ENCODE peak calls at places on chromosomes 7 and 10, in five cellular contexts. N, Q, H, W and J are unnamed samples.

GRCh38 chr10:75911426-75911825 is 480.0 kb downstream of the LRMDA start:
- DNase-seq in N (no peak), Q (no peak), H (peak), W (no peak), J (no peak)

GRCh38 chr10:125203186-125203800 is 42.9 kb upstream of the CTBP2 start:
- DNase-seq in H (no peak), N (no peak), Q (no peak), W (no peak), J (no peak)

GRCh38 chr7:55964802-55965470 is 551 bp downstream of the NIPSNAP2 start:
- DNase-seq in Q (peak), W (peak), H (peak), N (peak), J (peak)

GRCh38 chr10:4586756-4587155 is 239.3 kb upstream of the AKR1E2 start:
- DNase-seq in Q (no peak), H (no peak), N (no peak), W (no peak), J (no peak)

GRCh38 chr10:43793714-43794113 is 145.0 kb upstream of the ZNF32 start:
- DNase-seq in N (no peak), W (no peak), Q (no peak), H (no peak), J (no peak)

GRCh38 chr10:59073456-59074053 is 102.9 kb upstream of the PHYHIPL start:
- DNase-seq in N (no peak), W (no peak), Q (no peak), H (no peak), J (no peak)

GRCh38 chr10:19453967-19454366 is 362.3 kb upstream of the PLXDC2 start:
- DNase-seq in W (no peak), H (no peak), Q (no peak), N (no peak), J (no peak)

GRCh38 chr10:5840314-5841307 is 27.4 kb upstream of the GDI2 start:
- DNase-seq in N (peak), H (no peak), Q (no peak), W (no peak), J (no peak)

GRCh38 chr10:23452010-23452655 is 13.3 kb downstream of the OTUD1 start:
- DNase-seq in N (no peak), H (no peak), W (no peak), Q (no peak), J (no peak)

GRCh38 chr7:142801601-142802295 is 31.0 kb downstream of the PRSS2 start:
- DNase-seq in W (peak), N (no peak), H (no peak), Q (no peak), J (peak)

GRCh38 chr10:13857465-13857864 is 270.7 kb downstream of the PRPF18 start:
- DNase-seq in Q (no peak), W (no peak), H (no peak), N (no peak), J (no peak)

GRCh38 chr10:126119591-126119990 is 223.2 kb downstream of the FANK1 start:
- DNase-seq in H (peak), Q (no peak), W (no peak), N (no peak), J (no peak)

GRCh38 chr10:50610364-50610763 is 13.4 kb downstream of the SGMS1 start:
- DNase-seq in W (no peak), Q (no peak), N (no peak), H (no peak), J (no peak)

GRCh38 chr7:10974717-10975032 is 1.0 kb downstream of the PHF14 start:
- DNase-seq in W (no peak), H (no peak), Q (peak), N (no peak), J (no peak)

GRCh38 chr7:76430836-76431235 is 6.1 kb downstream of the ZP3 start:
- DNase-seq in H (no peak), N (no peak), W (no peak), Q (no peak), J (no peak)

GRCh38 chr7:81327873-81328272 is 409.0 kb upstream of the SEMA3C start:
- DNase-seq in W (no peak), Q (no peak), N (no peak), H (no peak), J (no peak)

GRCh38 chr7:40156988-40157387 is 22.2 kb downstream of the SUGCT start:
- DNase-seq in Q (no peak), N (no peak), W (no peak), H (no peak), J (no peak)

GRCh38 chr10:117750616-117751015 is 208.1 kb downstream of the EMX2 start:
- DNase-seq in W (no peak), N (no peak), H (no peak), Q (no peak), J (no peak)

GRCh38 chr7:48173983-48174382 is 2.7 kb downstream of the ABCA13 start:
- DNase-seq in H (peak), W (no peak), N (no peak), Q (no peak), J (no peak)

GRCh38 chr10:112872728-112873127 is 77.3 kb upstream of the TCF7L2 start:
- DNase-seq in H (no peak), N (no peak), W (no peak), Q (no peak), J (no peak)

GRCh38 chr10:14022954-14023353 is 307.8 kb downstream of the FRMD4A start:
- DNase-seq in W (no peak), N (no peak), H (no peak), Q (no peak), J (no peak)

GRCh38 chr7:16891338-16891737 is 9.6 kb upstream of the AGR3 start:
- DNase-seq in W (no peak), N (no peak), Q (peak), H (peak), J (peak)

GRCh38 chr7:31129067-31129466 is 77.0 kb downstream of the ADCYAP1R1 start:
- DNase-seq in H (peak), N (no peak), W (no peak), Q (no peak), J (no peak)

GRCh38 chr10:96243296-96243695 is 28.1 kb downstream of the BLNK start:
- DNase-seq in W (no peak), N (no peak), Q (no peak), H (no peak), J (no peak)

GRCh38 chr7:105245398-105246099 is 143.2 kb downstream of the SRPK2 start:
- DNase-seq in W (no peak), Q (no peak), H (no peak), N (no peak), J (no peak)

GRCh38 chr10:47091421-47091820 is 180.2 kb downstream of the PTPN20 start:
- DNase-seq in N (no peak), H (no peak), Q (no peak), W (peak), J (no peak)

GRCh38 chr7:4226166-4226857 is 455.8 kb upstream of the FOXK1 start:
- DNase-seq in H (no peak), W (no peak), Q (no peak), N (no peak), J (peak)

GRCh38 chr10:53403688-53404087 is 631.1 kb upstream of the MBL2 start:
- DNase-seq in Q (no peak), H (peak), N (no peak), W (no peak), J (no peak)

GRCh38 chr7:14836006-14836405 is 66.5 kb downstream of the DGKB start:
- DNase-seq in H (no peak), Q (no peak), W (no peak), N (no peak), J (no peak)

GRCh38 chr7:138370956-138371355 is 89.1 kb upstream of the TRIM24 start:
- DNase-seq in H (peak), Q (no peak), N (no peak), W (no peak), J (no peak)

GRCh38 chr10:78964274-78964951 is 104.4 kb upstream of the ZMIZ1 start:
- DNase-seq in W (no peak), H (no peak), Q (no peak), N (no peak), J (no peak)

GRCh38 chr7:30469303-30469702 is 9.3 kb downstream of the NOD1 start:
- DNase-seq in W (peak), N (no peak), H (peak), Q (no peak), J (peak)

GRCh38 chr10:22704348-22705341 is 9.7 kb downstream of the PIP4K2A start:
- DNase-seq in W (no peak), N (no peak), H (no peak), Q (no peak), J (no peak)

GRCh38 chr10:72567421-72567820 is 58.5 kb downstream of the MICU1 start:
- DNase-seq in N (peak), W (peak), Q (no peak), H (peak), J (no peak)

GRCh38 chr7:50696810-50697582 is 85.7 kb downstream of the GRB10 start:
- DNase-seq in N (no peak), W (no peak), Q (no peak), H (peak), J (no peak)

GRCh38 chr7:18250133-18250532 is 222.5 kb upstream of the PRPS1L1 start:
- DNase-seq in Q (no peak), H (no peak), W (no peak), N (no peak), J (no peak)

GRCh38 chr7:26326211-26326610 is 34.5 kb downstream of the SNX10 start:
- DNase-seq in N (no peak), Q (no peak), H (peak), W (no peak), J (no peak)

GRCh38 chr10:70512149-70512611 is 33.6 kb downstream of the PALD1 start:
- DNase-seq in H (no peak), W (no peak), N (no peak), Q (no peak), J (no peak)

GRCh38 chr7:80642871-80643270 is 4.4 kb downstream of the CD36 start:
- DNase-seq in H (no peak), W (no peak), N (no peak), Q (no peak), J (no peak)